ENCODE peak calls at places on chromosomes 3 and 15, in nine cellular contexts. K is neuronal stem cell, A is upper lobe of left lung, Q is fibroblast of lung, J is aorta, U is HL-60, R is heart left ventricle, M is esophagus muscularis mucosa, B is A549. S is an unnamed sample.

GRCh38 chr3:113516115-113516505 is 1.2 kb upstream of the SPICE1 start:
- DNase-seq in B (peak), U (peak), A (no peak), J (no peak), Q (no peak), K (no peak), R (no peak), M (no peak), S (peak)

GRCh38 chr3:43455233-43455632 is 166.6 kb downstream of the ANO10 start:
- DNase-seq in A (no peak), U (no peak), M (no peak), K (no peak), R (peak), B (peak), J (no peak), Q (peak), S (no peak)

GRCh38 chr3:114456742-114457141 is 162.9 kb downstream of the TIGIT start:
- DNase-seq in A (no peak), J (no peak), B (no peak), M (no peak), Q (no peak), K (no peak), U (no peak), R (no peak), S (no peak)

GRCh38 chr3:45214061-45214680 is 11.9 kb downstream of the TMEM158 start:
- DNase-seq in K (no peak), J (no peak), U (no peak), B (no peak), A (no peak), M (no peak), Q (no peak), R (no peak), S (no peak)

GRCh38 chr3:171352387-171352935 is 107.7 kb downstream of the TNIK start:
- DNase-seq in A (no peak), J (no peak), K (no peak), Q (no peak), M (no peak), R (no peak), U (no peak), B (no peak), S (no peak)

GRCh38 chr3:51380601-51381332 is 4.3 kb upstream of the MANF start:
- DNase-seq in Q (no peak), R (no peak), A (peak), U (no peak), M (no peak), B (no peak), J (no peak), K (no peak), S (no peak)

GRCh38 chr15:40776537-40777141 is 6.9 kb downstream of the C15orf62 start:
- DNase-seq in U (no peak), A (peak), J (peak), K (no peak), B (no peak), R (no peak), Q (peak), M (no peak), S (no peak)

GRCh38 chr15:35934383-35935049 is 388.6 kb upstream of the DPH6 start:
- DNase-seq in A (no peak), U (no peak), M (no peak), R (no peak), Q (no peak), B (no peak), K (no peak), J (no peak), S (no peak)

GRCh38 chr3:174295336-174295735 is 563.8 kb upstream of the NAALADL2 start:
- DNase-seq in J (no peak), K (no peak), Q (peak), U (no peak), B (no peak), A (no peak), R (no peak), M (no peak), S (no peak)

GRCh38 chr3:11276901-11277300 is 4.7 kb downstream of the ATG7 start:
- DNase-seq in B (no peak), R (no peak), U (no peak), A (no peak), J (no peak), M (no peak), Q (no peak), K (no peak), S (no peak)

GRCh38 chr3:170844377-170844776 is 25.6 kb downstream of the RPL22L1 start:
- DNase-seq in Q (no peak), B (no peak), U (no peak), A (no peak), K (no peak), M (no peak), J (no peak), R (no peak), S (no peak)

GRCh38 chr3:14283092-14283820 is 104.6 kb downstream of the LSM3 start:
- DNase-seq in B (no peak), A (no peak), K (no peak), J (no peak), M (no peak), Q (no peak), U (peak), R (no peak), S (no peak)

GRCh38 chr3:126947429-126947828 is 35.5 kb upstream of the PLXNA1 start:
- DNase-seq in K (no peak), Q (no peak), A (no peak), U (no peak), R (peak), B (no peak), J (peak), M (no peak), S (no peak)

GRCh38 chr3:45807645-45808540 is 11.6 kb upstream of the SLC6A20 start:
- DNase-seq in A (no peak), R (no peak), M (peak), U (no peak), Q (no peak), J (no peak), K (no peak), B (no peak), S (no peak)

GRCh38 chr3:114417265-114417664 is 123.4 kb downstream of the TIGIT start:
- DNase-seq in R (no peak), U (no peak), K (no peak), J (no peak), Q (no peak), B (no peak), A (no peak), M (no peak), S (no peak)

GRCh38 chr3:25277503-25277902 is 150.6 kb upstream of the RARB start:
- DNase-seq in U (no peak), J (no peak), B (no peak), K (no peak), M (no peak), A (no peak), Q (no peak), R (no peak), S (no peak)

GRCh38 chr3:122739172-122739571 is 54.5 kb downstream of the HSPBAP1 start:
- DNase-seq in B (no peak), R (no peak), K (no peak), Q (no peak), M (peak), J (no peak), A (no peak), U (no peak), S (no peak)

GRCh38 chr3:99765042-99765942 is 52.4 kb upstream of the CMSS1 start:
- DNase-seq in Q (peak), B (no peak), J (no peak), U (no peak), A (no peak), M (no peak), K (no peak), R (no peak), S (no peak)

GRCh38 chr3:128709038-128709437 is 16.9 kb upstream of the RAB7A start:
- DNase-seq in B (no peak), R (no peak), A (no peak), K (no peak), Q (no peak), M (no peak), U (no peak), J (no peak), S (no peak)

GRCh38 chr15:47822066-47822465 is 104.8 kb downstream of the SEMA6D start:
- DNase-seq in A (peak), R (no peak), Q (no peak), M (no peak), K (no peak), U (no peak), J (no peak), B (no peak), S (no peak)

GRCh38 chr3:184366619-184367321 is 5.3 kb downstream of the POLR2H start:
- DNase-seq in J (no peak), R (no peak), M (no peak), Q (peak), U (no peak), K (no peak), A (no peak), B (no peak), S (no peak)

GRCh38 chr3:105611304-105612192 is 244.8 kb downstream of the ALCAM start:
- DNase-seq in U (no peak), B (no peak), Q (no peak), M (no peak), K (no peak), J (no peak), A (no peak), R (no peak), S (no peak)

GRCh38 chr3:160008979-160009378 is 20.3 kb downstream of the IL12A start:
- DNase-seq in R (no peak), B (no peak), K (no peak), A (no peak), U (no peak), Q (no peak), J (no peak), M (no peak), S (no peak)

GRCh38 chr3:127452321-127452821 is 138.2 kb downstream of the TPRA1 start:
- DNase-seq in R (no peak), A (peak), Q (no peak), M (no peak), K (no peak), U (no peak), J (no peak), B (no peak), S (peak)

GRCh38 chr3:79414821-79415220 is 353.0 kb downstream of the ROBO1 start:
- DNase-seq in J (no peak), U (no peak), M (no peak), B (no peak), Q (peak), K (no peak), A (no peak), R (no peak), S (no peak)

GRCh38 chr3:148797822-148798221 is 29.8 kb upstream of the CPB1 start:
- DNase-seq in B (no peak), M (no peak), K (no peak), Q (no peak), A (no peak), J (no peak), R (no peak), U (no peak), S (no peak)

GRCh38 chr3:9915252-9916141 is 1.4 kb upstream of the IL17RC start:
- DNase-seq in B (no peak), Q (peak), J (peak), R (peak), U (peak), A (peak), M (no peak), K (no peak), S (peak)

GRCh38 chr3:20563236-20563635 is 377.2 kb upstream of the SGO1 start:
- DNase-seq in K (no peak), U (no peak), J (no peak), M (no peak), Q (no peak), A (no peak), B (no peak), R (no peak), S (no peak)

GRCh38 chr3:156586905-156587766 is 32.2 kb upstream of the SSR3 start:
- DNase-seq in R (no peak), J (no peak), K (no peak), U (peak), M (no peak), A (no peak), B (no peak), Q (no peak), S (no peak)

GRCh38 chr3:49675912-49676311 is 1.8 kb downstream of the APEH start:
- DNase-seq in R (no peak), U (no peak), A (no peak), B (no peak), Q (no peak), M (no peak), K (no peak), J (no peak), S (no peak)

GRCh38 chr15:65752151-65752700 is 39.9 kb downstream of the DENND4A start:
- DNase-seq in M (no peak), B (no peak), Q (peak), K (no peak), A (no peak), R (no peak), U (no peak), J (no peak), S (no peak)

GRCh38 chr15:89912674-89913396 is at the start of gene ARPIN:
- DNase-seq in J (peak), K (peak), M (no peak), Q (peak), A (peak), U (no peak), R (peak), B (peak), S (peak)

GRCh38 chr15:88628018-88628673 is 7.0 kb downstream of the AEN start:
- DNase-seq in M (no peak), R (no peak), A (no peak), Q (no peak), U (no peak), B (no peak), J (no peak), K (no peak), S (no peak)

GRCh38 chr3:170483485-170484262 is 65.0 kb downstream of the CLDN11 start:
- DNase-seq in B (peak), M (no peak), A (no peak), K (no peak), R (no peak), J (no peak), Q (no peak), U (peak), S (no peak)

GRCh38 chr3:133574260-133574881 is 885 bp downstream of the CDV3 start:
- DNase-seq in Q (peak), J (peak), K (peak), M (no peak), B (no peak), U (peak), A (peak), R (peak), S (peak)

DNA sequence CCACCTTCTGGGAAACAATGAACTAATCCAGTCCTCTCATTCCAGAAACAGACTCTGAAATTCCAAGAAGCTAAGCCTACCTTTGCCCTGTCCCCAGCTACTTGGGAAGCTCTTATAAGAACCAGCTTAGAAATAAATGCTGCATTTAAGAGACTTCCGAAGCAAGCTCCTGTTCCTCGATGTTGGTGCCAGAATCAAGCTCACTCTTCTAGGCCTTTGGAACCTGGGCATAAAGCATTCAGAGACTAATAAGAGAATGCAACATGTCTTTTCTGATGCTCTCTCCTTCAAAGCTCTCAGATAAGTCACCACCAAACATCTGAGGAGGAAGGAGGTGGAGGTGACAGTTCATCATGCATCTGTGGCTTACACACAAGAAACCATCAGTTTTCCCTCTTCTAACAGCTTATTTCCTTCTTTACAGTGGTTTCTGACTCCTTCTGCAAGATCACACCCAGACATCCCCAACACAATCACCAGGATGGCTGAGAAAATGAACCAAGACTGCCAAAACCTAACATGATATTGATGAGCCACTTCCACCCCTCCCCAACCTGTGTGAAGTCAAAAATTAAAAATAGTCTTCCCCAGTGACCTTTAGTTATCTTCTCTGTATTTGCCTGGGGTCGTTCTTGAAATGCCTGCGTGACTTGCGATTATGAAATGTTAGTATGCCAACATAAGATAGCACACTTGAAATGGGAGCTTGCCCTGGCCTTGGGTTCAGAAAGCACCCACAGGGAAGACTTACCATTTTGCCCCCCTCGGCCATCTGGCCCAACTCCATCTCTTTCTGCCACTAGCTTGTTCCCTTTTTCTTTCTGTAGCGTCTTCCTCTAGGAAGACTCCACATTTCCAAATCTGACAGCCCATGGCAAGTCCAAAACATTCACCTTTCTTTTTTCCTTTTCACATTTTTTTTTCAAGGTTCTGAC is 11.5 kb downstream of the ARHGEF3 start:
- DNase-seq in Q (no peak), M (no peak), U (peak), B (no peak), K (no peak), R (peak), J (no peak), A (no peak), S (no peak)
- H3K27ac ChIP-seq in Q (no peak), M (peak), U (peak), B (no peak), K (no peak), R (peak), J (no peak), A (peak), S (no peak)

DNA sequence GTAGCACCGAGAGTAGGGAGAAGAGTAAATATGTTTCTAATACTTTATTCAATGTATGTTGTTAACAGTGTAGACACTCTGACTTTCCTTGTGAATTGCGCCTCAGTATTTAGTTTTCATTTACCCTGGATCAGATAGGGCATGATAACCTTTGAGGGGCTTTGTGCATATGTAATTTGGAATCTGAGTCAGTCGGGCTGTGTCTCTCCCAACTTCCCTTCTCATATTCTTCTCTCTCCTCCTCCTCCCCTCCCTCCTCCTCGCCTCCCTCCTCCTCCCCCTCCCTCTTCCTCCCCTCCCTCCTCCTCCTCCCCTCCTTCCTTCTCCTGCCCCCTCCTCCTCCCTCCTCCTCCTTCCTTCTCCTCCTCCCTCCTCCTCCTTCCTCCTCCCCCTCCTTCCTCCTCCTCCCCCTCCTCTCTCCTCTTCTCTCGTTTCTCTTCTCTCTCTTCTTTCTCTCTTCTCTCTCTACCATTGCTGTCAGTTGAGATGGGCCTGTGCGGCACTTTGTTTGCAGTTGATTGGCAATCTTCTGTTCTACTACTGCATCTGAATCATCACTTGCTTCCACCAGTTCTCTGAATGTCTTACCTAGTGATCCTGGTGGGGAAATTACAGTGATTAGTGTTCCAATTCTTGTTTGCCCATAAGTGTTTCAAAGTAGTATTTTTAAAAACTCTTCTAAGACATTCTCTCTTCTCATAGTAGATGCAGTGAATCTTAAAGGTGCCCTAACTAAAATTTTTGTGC is 162.3 kb downstream of the PGPEP1L start:
- DNase-seq in Q (no peak), R (no peak), J (no peak), K (no peak), M (no peak), A (no peak), B (no peak), U (peak), S (no peak)
- H3K27ac ChIP-seq in Q (no peak), R (no peak), J (no peak), K (no peak), M (no peak), A (no peak), B (peak), U (peak), S (no peak)

DNA sequence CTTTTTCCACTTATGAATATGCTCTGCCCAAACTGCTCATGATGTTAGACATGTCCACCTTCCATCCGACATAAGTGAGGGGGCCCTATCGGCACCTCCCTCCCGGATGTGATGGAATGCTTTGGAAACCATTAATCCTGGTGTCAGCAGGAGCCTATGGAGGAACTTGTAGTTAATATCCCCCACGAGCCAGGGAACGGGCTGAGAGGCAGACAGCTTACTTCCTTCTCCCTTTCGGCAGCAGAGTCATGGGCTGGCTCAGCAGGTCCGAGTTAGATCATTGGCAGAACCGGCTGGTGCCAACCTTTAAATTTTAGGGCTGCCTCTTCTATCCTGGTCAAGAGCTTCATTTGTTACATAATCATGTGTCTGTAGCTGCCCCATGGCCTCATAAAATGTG is 61.9 kb upstream of the RGMA start:
- DNase-seq in A (no peak), R (no peak), J (peak), U (no peak), B (no peak), Q (no peak), M (no peak), K (no peak), S (no peak)
- H3K27ac ChIP-seq in A (no peak), R (no peak), J (no peak), U (no peak), B (no peak), Q (no peak), M (no peak), K (no peak), S (no peak)

DNA sequence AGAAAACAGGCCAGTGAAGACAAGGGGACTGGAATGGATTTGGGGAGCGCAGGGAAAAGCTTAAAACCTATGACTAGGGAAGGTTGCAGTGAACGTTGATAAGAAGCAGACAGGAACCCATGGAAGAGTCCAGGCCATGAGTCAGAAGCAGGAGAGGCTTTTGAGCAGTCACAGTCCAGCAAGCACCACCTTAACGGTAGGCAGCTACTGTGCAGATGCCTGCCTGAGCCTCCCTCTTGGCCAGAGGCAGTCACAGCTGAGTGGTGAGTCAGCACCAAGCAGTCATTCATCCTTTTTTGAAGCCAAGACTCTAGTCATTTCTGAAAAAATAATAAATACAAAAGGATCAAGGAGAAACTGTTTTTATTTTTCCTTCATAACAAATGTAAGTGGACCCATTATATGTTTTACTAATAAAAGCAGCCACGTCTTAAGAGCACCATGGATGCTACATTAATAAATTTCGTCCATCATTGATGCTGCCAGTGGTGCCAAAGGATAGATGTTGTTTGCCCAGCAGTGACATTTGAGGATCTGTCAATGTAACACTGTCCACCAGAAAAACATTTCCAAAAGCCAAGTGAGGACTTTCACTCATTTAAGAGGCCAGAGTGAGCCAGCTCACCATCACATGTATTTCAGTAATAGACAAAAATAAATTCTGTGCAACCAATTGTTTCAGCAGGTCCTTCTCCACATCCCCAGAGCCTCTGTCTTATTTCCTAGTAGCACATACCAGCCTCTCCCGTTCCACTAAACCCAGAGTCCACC is 42.1 kb upstream of the ACTC1 start:
- DNase-seq in Q (peak), J (peak), B (peak), R (peak), U (no peak), A (no peak), K (no peak), M (no peak), S (no peak)
- H3K27ac ChIP-seq in Q (no peak), J (no peak), B (no peak), R (no peak), U (no peak), A (no peak), K (no peak), M (no peak), S (no peak)

S was measured in neural progenitor cell.